ENCODE peak calls at places on chromosomes 16 and 17, in six cellular contexts. Y is transverse colon; U is ureter; X is CD4-positive, alpha-beta T cell; S is neural crest cell; G is CD4-positive, CD25-positive, alpha-beta regulatory T cell. E is an unnamed sample.

GRCh38 chr16:726438-727290 is at the start of the genes CCDC78 and HAGHL:
- DNase-seq in Y (peak), U (peak), X (peak), S (no peak), G (peak), E (peak)

GRCh38 chr17:6191405-6192095 is 121.4 kb downstream of the WSCD1 start:
- DNase-seq in Y (no peak), U (no peak), X (no peak), S (no peak), G (no peak), E (no peak)

GRCh38 chr16:30997000-30997886 is 12.2 kb downstream of the HSD3B7 start:
- DNase-seq in Y (peak), U (peak), X (peak), S (peak), G (peak), E (no peak)

GRCh38 chr17:68458260-68459029 is 1.1 kb upstream of the WIPI1 start:
- DNase-seq in Y (no peak), U (no peak), X (no peak), S (no peak), G (no peak), E (no peak)

GRCh38 chr16:71845639-71846431 is at the start of gene ATXN1L:
- DNase-seq in Y (peak), U (peak), X (peak), S (peak), G (peak), E (peak)

GRCh38 chr17:58279016-58279671 is 1.6 kb downstream of the MPO start:
- DNase-seq in Y (peak), U (no peak), X (no peak), S (no peak), G (no peak), E (no peak)

GRCh38 chr16:11164482-11165270 is 91.3 kb downstream of the SOCS1 start:
- DNase-seq in Y (no peak), U (no peak), X (no peak), S (no peak), G (no peak), E (no peak)

GRCh38 chr17:72151565-72152391 is 31.0 kb downstream of the SOX9 start:
- DNase-seq in Y (peak), U (peak), X (no peak), S (no peak), G (no peak), E (no peak)

E was measured in NCI-H1930.